ENCODE peak calls at places on chromosomes 12 and 14, in seven cellular contexts. T, U, D, V, G, Y and Z are unnamed samples.

GRCh38 chr14:91396959-91397815 is 20.4 kb downstream of the CCDC88C start:
- DNase-seq in T (peak), U (no peak), D (peak), V (no peak), G (no peak), Y (no peak), Z (no peak)

GRCh38 chr14:31405106-31405505 is 15.2 kb downstream of the HEATR5A start:
- DNase-seq in T (no peak), U (no peak), D (no peak), V (no peak), G (no peak), Y (no peak), Z (no peak)

GRCh38 chr12:6631549-6631961 is 4.2 kb downstream of the LPAR5 start:
- DNase-seq in T (peak), U (no peak), D (no peak), V (no peak), G (no peak), Y (no peak), Z (no peak)

GRCh38 chr14:79375336-79375735 is 836.0 kb downstream of the DIO2 start:
- DNase-seq in T (no peak), U (no peak), D (no peak), V (no peak), G (no peak), Y (no peak), Z (no peak)

GRCh38 chr12:94255428-94255827 is 107.1 kb downstream of the PLXNC1 start:
- DNase-seq in T (no peak), U (no peak), D (no peak), V (no peak), G (no peak), Y (no peak), Z (no peak)

GRCh38 chr14:51507556-51508511 is 143.9 kb upstream of the FRMD6 start:
- DNase-seq in T (peak), U (peak), D (peak), V (peak), G (peak), Y (no peak), Z (peak)

GRCh38 chr12:122421263-122421814 is 1.1 kb downstream of the CLIP1 start:
- DNase-seq in T (peak), U (peak), D (peak), V (peak), G (peak), Y (peak), Z (peak)

GRCh38 chr12:27951898-27952297 is 20.6 kb downstream of the PTHLH start:
- DNase-seq in T (no peak), U (no peak), D (no peak), V (no peak), G (no peak), Y (no peak), Z (no peak)

GRCh38 chr12:3492868-3493224 is 1.8 kb downstream of the PRMT8 start:
- DNase-seq in T (no peak), U (no peak), D (no peak), V (no peak), G (no peak), Y (no peak), Z (no peak)

GRCh38 chr14:93976477-93977057 is at the start of gene ASB2:
- DNase-seq in T (peak), U (no peak), D (no peak), V (no peak), G (no peak), Y (no peak), Z (no peak)

GRCh38 chr12:116426391-116427136 is 132.6 kb upstream of the MAP1LC3B2 start:
- DNase-seq in T (no peak), U (peak), D (peak), V (peak), G (peak), Y (no peak), Z (peak)

GRCh38 chr14:54600685-54601084 is 33.8 kb downstream of the SAMD4A start:
- DNase-seq in T (no peak), U (peak), D (no peak), V (no peak), G (no peak), Y (no peak), Z (peak)

GRCh38 chr14:78227466-78228077 is 57.4 kb downstream of the NRXN3 start:
- DNase-seq in T (no peak), U (no peak), D (no peak), V (no peak), G (no peak), Y (no peak), Z (no peak)

GRCh38 chr14:88326352-88327103 is 3.5 kb upstream of the KCNK10 start:
- DNase-seq in T (no peak), U (no peak), D (no peak), V (no peak), G (no peak), Y (no peak), Z (peak)

GRCh38 chr12:29316772-29317171 is 64.2 kb downstream of the ERGIC2 start:
- DNase-seq in T (no peak), U (peak), D (no peak), V (peak), G (peak), Y (no peak), Z (peak)

GRCh38 chr14:80055912-80056801 is 155.1 kb downstream of the DIO2 start:
- DNase-seq in T (no peak), U (peak), D (peak), V (peak), G (peak), Y (peak), Z (peak)

GRCh38 chr12:67447180-67447579 is 178.0 kb downstream of the CAND1 start:
- DNase-seq in T (no peak), U (no peak), D (no peak), V (no peak), G (no peak), Y (no peak), Z (no peak)

GRCh38 chr12:24595652-24596235 is 353.2 kb downstream of the BCAT1 start:
- DNase-seq in T (no peak), U (no peak), D (no peak), V (no peak), G (peak), Y (no peak), Z (peak)

GRCh38 chr12:52740591-52740990 is 36.6 kb downstream of the KRT76 start:
- DNase-seq in T (no peak), U (no peak), D (no peak), V (no peak), G (no peak), Y (no peak), Z (no peak)

GRCh38 chr12:121295746-121296617 is 527 bp downstream of the CAMKK2 start:
- DNase-seq in T (peak), U (peak), D (peak), V (peak), G (peak), Y (peak), Z (peak)

GRCh38 chr12:45357547-45358417 is 141.9 kb downstream of the ANO6 start:
- DNase-seq in T (no peak), U (peak), D (no peak), V (no peak), G (no peak), Y (no peak), Z (peak)

GRCh38 chr12:69672195-69672594 is 26.9 kb downstream of the BEST3 start:
- DNase-seq in T (no peak), U (no peak), D (no peak), V (no peak), G (no peak), Y (no peak), Z (no peak)

GRCh38 chr12:69679119-69679518 is 20.0 kb downstream of the BEST3 start:
- DNase-seq in T (no peak), U (no peak), D (no peak), V (no peak), G (no peak), Y (no peak), Z (no peak)

GRCh38 chr12:69671597-69671996 is 27.5 kb downstream of the BEST3 start:
- DNase-seq in T (no peak), U (no peak), D (no peak), V (no peak), G (no peak), Y (no peak), Z (no peak)

GRCh38 chr12:69682136-69682755 is 16.9 kb downstream of the BEST3 start:
- DNase-seq in T (no peak), U (no peak), D (no peak), V (no peak), G (no peak), Y (no peak), Z (no peak)

GRCh38 chr12:69676257-69677012 is 22.7 kb downstream of the BEST3 start:
- DNase-seq in T (no peak), U (no peak), D (no peak), V (no peak), G (no peak), Y (no peak), Z (peak)
- TF ChIP-seq CTCF in T (no peak), U (peak), D (no peak), V (no peak), G (no peak), Y (no peak), Z (no peak)

GRCh38 chr12:1204581-1205121 is 213.6 kb downstream of the ERC1 start:
- DNase-seq in T (no peak), U (no peak), D (no peak), V (no peak), G (peak), Y (no peak), Z (peak)
- H3K4me3 ChIP-seq in T (no peak), U (peak), D (no peak), V (peak), G (peak), Y (peak), Z (peak)

GRCh38 chr14:67517083-67517482 is 16.0 kb upstream of the PLEKHH1 start:
- DNase-seq in T (no peak), U (peak), D (peak), V (no peak), G (peak), Y (peak), Z (peak)
- TF ChIP-seq CTCF in T (no peak), U (peak), D (no peak), V (no peak), G (peak), Y (peak), Z (peak)

GRCh38 chr14:44896275-44897040 is 65.3 kb downstream of the KLHL28 start:
- DNase-seq in T (no peak), U (no peak), D (no peak), V (no peak), G (no peak), Y (no peak), Z (no peak)
- H3K4me3 ChIP-seq in T (peak), U (peak), D (peak), V (peak), G (peak), Y (no peak), Z (no peak)

GRCh38 chr14:37566811-37567371 is 28.2 kb downstream of the FOXA1 start:
- DNase-seq in T (no peak), U (no peak), D (no peak), V (no peak), G (peak), Y (no peak), Z (no peak)

GRCh38 chr14:37571391-37571790 is 23.7 kb downstream of the FOXA1 start:
- DNase-seq in T (no peak), U (no peak), D (no peak), V (no peak), G (no peak), Y (no peak), Z (no peak)

GRCh38 chr14:37563189-37563588 is 31.9 kb downstream of the FOXA1 start:
- DNase-seq in T (no peak), U (no peak), D (no peak), V (no peak), G (no peak), Y (no peak), Z (no peak)

GRCh38 chr14:37569729-37570128 is 25.3 kb downstream of the FOXA1 start:
- DNase-seq in T (no peak), U (no peak), D (no peak), V (no peak), G (no peak), Y (no peak), Z (no peak)

DNA sequence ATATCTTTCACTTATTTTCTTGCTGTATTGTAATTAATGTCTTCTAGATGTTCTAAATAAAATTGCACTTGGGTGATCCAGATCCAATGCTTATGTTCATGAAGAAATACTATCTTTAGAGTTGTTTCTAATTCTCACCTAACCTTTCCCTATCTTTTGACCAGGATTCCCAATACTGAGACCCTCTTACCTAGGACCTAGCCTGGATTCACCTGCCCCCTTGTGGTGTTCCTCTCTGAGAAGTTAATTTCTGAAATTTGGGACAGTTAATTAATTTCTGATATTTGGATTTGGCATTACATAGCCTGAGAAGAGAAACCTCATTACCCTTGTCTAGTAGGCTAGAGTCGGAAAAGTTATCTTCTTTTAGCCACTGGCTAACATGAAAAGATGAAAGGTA is 29.5 kb downstream of the FOXA1 start:
- DNase-seq in T (no peak), U (no peak), D (no peak), V (no peak), G (no peak), Y (no peak), Z (no peak)
- TF ChIP-seq CTCF in T (no peak), U (no peak), D (no peak), V (no peak), G (peak), Y (peak), Z (peak)

GRCh38 chr14:24398298-24398942 is 383 bp upstream of the NYNRIN start:
- DNase-seq in T (peak), U (no peak), D (no peak), V (no peak), G (peak), Y (peak), Z (peak)

GRCh38 chr14:24398943-24399801 is at the start of gene NYNRIN:
- DNase-seq in T (peak), U (no peak), D (no peak), V (peak), G (peak), Y (no peak), Z (peak)

GRCh38 chr14:24395609-24396580 is 2.9 kb upstream of the NYNRIN start:
- DNase-seq in T (no peak), U (no peak), D (no peak), V (no peak), G (no peak), Y (no peak), Z (no peak)

GRCh38 chr14:24399981-24400718 is 1.3 kb downstream of the NYNRIN start:
- DNase-seq in T (no peak), U (no peak), D (no peak), V (no peak), G (no peak), Y (no peak), Z (no peak)

DNA sequence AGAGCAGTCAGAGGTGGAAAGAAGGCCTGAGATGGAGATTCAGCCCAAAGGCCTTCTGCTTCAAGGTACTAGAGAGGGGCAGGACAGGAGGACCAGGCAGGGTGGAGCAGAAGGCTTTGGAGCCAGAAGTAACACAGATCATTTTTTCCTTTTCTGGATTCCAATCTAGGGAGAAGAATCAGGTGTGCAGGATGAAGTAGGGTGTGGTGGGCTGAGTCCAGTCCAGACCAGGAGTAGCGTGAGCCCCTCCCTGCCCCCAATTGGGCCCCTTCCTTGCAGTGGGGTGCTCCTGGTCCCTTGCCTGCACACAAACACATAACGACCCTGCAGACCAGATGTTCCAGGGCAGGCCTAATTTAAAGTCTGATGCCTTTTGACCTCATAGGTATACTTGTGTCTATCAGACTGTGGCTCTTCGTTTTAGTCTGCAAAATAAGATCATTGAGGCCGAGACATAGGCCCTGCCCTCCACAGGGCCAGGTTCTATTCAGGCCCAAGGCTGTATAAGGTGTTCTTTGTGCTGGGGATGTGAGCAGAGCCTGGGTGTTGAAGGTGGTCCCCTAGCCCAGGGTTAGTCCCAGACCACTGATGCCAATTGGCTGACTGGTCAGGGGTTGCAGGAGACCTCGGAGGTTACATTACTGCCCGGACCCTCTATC is 1.0 kb upstream of the NYNRIN start:
- DNase-seq in T (no peak), U (no peak), D (no peak), V (no peak), G (no peak), Y (no peak), Z (no peak)
- H3K4me3 ChIP-seq in T (no peak), U (no peak), D (no peak), V (no peak), G (no peak), Y (no peak), Z (no peak)

GRCh38 chr12:71019282-71019831 is 98.8 kb upstream of the PTPRR start:
- DNase-seq in T (no peak), U (no peak), D (no peak), V (no peak), G (no peak), Y (no peak), Z (no peak)

GRCh38 chr12:71029302-71029701 is 108.8 kb upstream of the PTPRR start:
- DNase-seq in T (no peak), U (no peak), D (no peak), V (no peak), G (no peak), Y (no peak), Z (no peak)

GRCh38 chr12:71027835-71028234 is 107.3 kb upstream of the PTPRR start:
- DNase-seq in T (no peak), U (no peak), D (no peak), V (no peak), G (no peak), Y (no peak), Z (no peak)

GRCh38 chr12:71024281-71024680 is 103.7 kb upstream of the PTPRR start:
- DNase-seq in T (no peak), U (no peak), D (no peak), V (no peak), G (no peak), Y (no peak), Z (no peak)

DNA sequence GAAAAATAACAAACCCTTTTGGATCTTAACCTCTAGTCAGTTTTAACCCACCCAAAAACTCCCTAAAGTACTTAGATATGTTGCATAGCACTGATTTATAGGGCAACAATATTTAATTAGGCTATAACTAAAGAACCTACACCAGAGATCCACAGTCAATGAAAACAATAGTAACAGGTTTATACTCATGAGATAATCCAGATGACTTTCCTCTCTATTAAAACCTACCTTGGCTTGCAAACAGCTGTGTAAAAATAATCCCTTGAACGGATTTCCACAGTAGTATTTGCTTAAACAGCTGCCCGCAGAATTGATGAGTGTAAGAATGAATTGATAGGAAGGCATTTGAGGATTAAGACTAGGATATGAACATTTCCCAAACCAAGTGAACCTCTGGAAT is 104.3 kb upstream of the PTPRR start:
- DNase-seq in T (no peak), U (no peak), D (no peak), V (no peak), G (no peak), Y (no peak), Z (no peak)
- TF ChIP-seq CTCF in T (no peak), U (no peak), D (no peak), V (no peak), G (no peak), Y (no peak), Z (no peak)

GRCh38 chr12:58916153-58916709 is 4.1 kb downstream of the LRIG3 start:
- DNase-seq in T (no peak), U (no peak), D (no peak), V (no peak), G (no peak), Y (no peak), Z (no peak)
- H3K4me3 ChIP-seq in T (no peak), U (peak), D (peak), V (peak), G (peak), Y (no peak), Z (peak)

GRCh38 chr12:130868412-130868811 is 3.5 kb upstream of the RAN start:
- DNase-seq in T (no peak), U (no peak), D (no peak), V (no peak), G (no peak), Y (no peak), Z (no peak)

GRCh38 chr12:130860311-130860710 is 11.6 kb upstream of the RAN start:
- DNase-seq in T (no peak), U (no peak), D (no peak), V (no peak), G (no peak), Y (no peak), Z (no peak)

GRCh38 chr12:130862161-130862560 is 9.7 kb upstream of the RAN start:
- DNase-seq in T (no peak), U (no peak), D (no peak), V (no peak), G (no peak), Y (no peak), Z (no peak)

GRCh38 chr12:130859128-130859527 is 12.7 kb upstream of the RAN start:
- DNase-seq in T (no peak), U (no peak), D (no peak), V (no peak), G (no peak), Y (no peak), Z (no peak)

DNA sequence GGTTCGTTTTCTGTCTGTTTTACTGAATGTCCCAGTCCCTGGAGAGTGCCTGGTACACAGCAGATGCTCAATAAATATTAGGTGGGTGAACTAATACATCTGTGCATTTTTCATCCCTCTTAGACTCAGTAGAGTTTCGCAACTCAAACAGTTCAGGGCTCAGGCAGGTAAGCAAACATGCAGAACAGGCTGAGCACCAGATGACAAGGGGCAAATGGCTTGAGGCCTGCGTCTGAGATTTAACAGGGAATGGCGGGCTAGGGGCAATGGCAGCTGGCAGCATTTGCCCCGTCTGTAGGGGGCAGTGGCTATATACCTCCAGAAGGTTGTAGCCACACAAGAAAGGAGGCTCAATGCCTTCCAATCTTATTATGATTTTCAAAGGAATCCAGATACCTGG is 8.6 kb upstream of the RAN start:
- DNase-seq in T (no peak), U (no peak), D (no peak), V (no peak), G (no peak), Y (peak), Z (no peak)
- TF ChIP-seq CTCF in T (no peak), U (no peak), D (no peak), V (no peak), G (no peak), Y (no peak), Z (peak)